ENCODE peak calls at places on chromosomes 16 and 17, in nine cellular contexts. One of them, this sample, is unnamed.

GRCh38 chr16:84501077-84501735 is 3.3 kb downstream of the MEAK7 start:
- DNase-seq in mesendoderm: no peak
- DNase-seq in ACHN: peak; percentile 77
- DNase-seq in cardiac muscle cell: peak; percentile 14
- DNase-seq in NCI-H69: no peak
- DNase-seq in posterior cingulate gyrus: no peak
- DNase-seq in SHP77: no peak
- DNase-seq in hypothalamus: no peak
- DNase-seq in H4: peak; percentile 44
- DNase-seq in this sample: no peak

GRCh38 chr16:12398029-12398735 is 405.5 kb downstream of the CPPED1 start:
- DNase-seq in cardiac muscle cell: peak; percentile 19
- DNase-seq in H4: no peak
- DNase-seq in posterior cingulate gyrus: no peak
- DNase-seq in SHP77: no peak
- DNase-seq in hypothalamus: no peak
- DNase-seq in mesendoderm: no peak
- DNase-seq in ACHN: no peak
- DNase-seq in NCI-H69: peak; percentile 95
- DNase-seq in this sample: peak; percentile 37

GRCh38 chr16:12539185-12539929 is 264.3 kb downstream of the CPPED1 start:
- DNase-seq in NCI-H69: no peak
- DNase-seq in cardiac muscle cell: no peak
- DNase-seq in posterior cingulate gyrus: no peak
- DNase-seq in hypothalamus: no peak
- DNase-seq in mesendoderm: no peak
- DNase-seq in SHP77: no peak
- DNase-seq in ACHN: no peak
- DNase-seq in H4: peak; percentile 50
- DNase-seq in this sample: peak; percentile 29

GRCh38 chr16:72561-73537 is at the start of gene RHBDF1:
- DNase-seq in ACHN: peak; percentile 78
- DNase-seq in SHP77: no peak
- DNase-seq in posterior cingulate gyrus: no peak
- DNase-seq in mesendoderm: peak; percentile 79
- DNase-seq in hypothalamus: no peak
- DNase-seq in NCI-H69: peak; percentile 63
- DNase-seq in H4: no peak
- DNase-seq in cardiac muscle cell: peak; percentile 71
- DNase-seq in this sample: no peak

GRCh38 chr17:75394332-75394918 is 11.1 kb downstream of the GRB2 start:
- DNase-seq in SHP77: no peak
- DNase-seq in mesendoderm: peak; percentile 13
- DNase-seq in NCI-H69: peak; percentile 71
- DNase-seq in posterior cingulate gyrus: no peak
- DNase-seq in ACHN: no peak
- DNase-seq in cardiac muscle cell: no peak
- DNase-seq in hypothalamus: no peak
- DNase-seq in H4: no peak
- DNase-seq in this sample: peak; percentile 69

GRCh38 chr16:57284206-57284951 is at the start of gene PLLP:
- DNase-seq in cardiac muscle cell: peak; percentile 41
- DNase-seq in hypothalamus: no peak
- DNase-seq in NCI-H69: peak; percentile 66
- DNase-seq in mesendoderm: peak; percentile 59
- DNase-seq in H4: no peak
- DNase-seq in posterior cingulate gyrus: no peak
- DNase-seq in SHP77: peak; percentile 27
- DNase-seq in ACHN: peak; percentile 57
- DNase-seq in this sample: peak; percentile 52

GRCh38 chr16:58418601-58419000 is 26.3 kb downstream of the GINS3 start:
- DNase-seq in posterior cingulate gyrus: no peak
- DNase-seq in NCI-H69: no peak
- DNase-seq in H4: peak; percentile 66
- DNase-seq in mesendoderm: no peak
- DNase-seq in SHP77: no peak
- DNase-seq in hypothalamus: no peak
- DNase-seq in ACHN: no peak
- DNase-seq in cardiac muscle cell: peak; percentile 17
- DNase-seq in this sample: no peak

GRCh38 chr17:15912416-15912955 is 32.4 kb upstream of the ADORA2B start:
- DNase-seq in SHP77: no peak
- DNase-seq in mesendoderm: no peak
- DNase-seq in NCI-H69: no peak
- DNase-seq in H4: no peak
- DNase-seq in ACHN: no peak
- DNase-seq in posterior cingulate gyrus: no peak
- DNase-seq in cardiac muscle cell: no peak
- DNase-seq in hypothalamus: no peak
- DNase-seq in this sample: no peak

GRCh38 chr17:79563237-79564013 is 47.4 kb downstream of the RBFOX3 start:
- DNase-seq in hypothalamus: no peak
- DNase-seq in mesendoderm: peak; percentile 17
- DNase-seq in posterior cingulate gyrus: no peak
- DNase-seq in ACHN: no peak
- DNase-seq in SHP77: no peak
- DNase-seq in cardiac muscle cell: peak; percentile 10
- DNase-seq in H4: peak; percentile 37
- DNase-seq in NCI-H69: no peak
- DNase-seq in this sample: no peak

GRCh38 chr16:84520778-84521770 is 16.6 kb upstream of the MEAK7 start:
- DNase-seq in SHP77: peak; percentile 81
- DNase-seq in ACHN: no peak
- DNase-seq in cardiac muscle cell: peak; percentile 9
- DNase-seq in H4: no peak
- DNase-seq in NCI-H69: peak; percentile 96
- DNase-seq in posterior cingulate gyrus: no peak
- DNase-seq in hypothalamus: no peak
- DNase-seq in mesendoderm: no peak
- DNase-seq in this sample: peak; percentile 99

GRCh38 chr16:66107661-66108060 is 258.8 kb upstream of the CDH5 start:
- DNase-seq in SHP77: no peak
- DNase-seq in posterior cingulate gyrus: no peak
- DNase-seq in ACHN: no peak
- DNase-seq in hypothalamus: no peak
- DNase-seq in cardiac muscle cell: peak; percentile 91
- DNase-seq in H4: no peak
- DNase-seq in mesendoderm: no peak
- DNase-seq in NCI-H69: no peak
- DNase-seq in this sample: no peak

GRCh38 chr17:17445925-17446665 is 30.7 kb upstream of the MED9 start:
- DNase-seq in H4: peak; percentile 97
- DNase-seq in ACHN: peak; percentile 88
- DNase-seq in NCI-H69: peak; percentile 72
- DNase-seq in posterior cingulate gyrus: no peak
- DNase-seq in mesendoderm: peak; percentile 77
- DNase-seq in cardiac muscle cell: peak; percentile 83
- DNase-seq in hypothalamus: no peak
- DNase-seq in SHP77: peak; percentile 86
- DNase-seq in this sample: no peak

GRCh38 chr17:7955414-7956042 is 23.5 kb downstream of the CNTROB start:
- DNase-seq in ACHN: no peak
- DNase-seq in posterior cingulate gyrus: no peak
- DNase-seq in SHP77: no peak
- DNase-seq in NCI-H69: no peak
- DNase-seq in cardiac muscle cell: peak; percentile 75
- DNase-seq in hypothalamus: no peak
- DNase-seq in H4: no peak
- DNase-seq in mesendoderm: no peak
- DNase-seq in this sample: no peak

GRCh38 chr16:81036751-81037350 is 1.2 kb downstream of the ATMIN start:
- DNase-seq in ACHN: no peak
- DNase-seq in mesendoderm: no peak
- DNase-seq in hypothalamus: no peak
- DNase-seq in NCI-H69: peak; percentile 12
- DNase-seq in SHP77: no peak
- DNase-seq in posterior cingulate gyrus: no peak
- DNase-seq in H4: no peak
- DNase-seq in cardiac muscle cell: no peak
- DNase-seq in this sample: no peak

GRCh38 chr16:61937646-61938045 is 98.6 kb downstream of the CDH8 start:
- DNase-seq in SHP77: no peak
- DNase-seq in NCI-H69: peak; percentile 53
- DNase-seq in mesendoderm: no peak
- DNase-seq in ACHN: no peak
- DNase-seq in hypothalamus: no peak
- DNase-seq in H4: no peak
- DNase-seq in posterior cingulate gyrus: no peak
- DNase-seq in cardiac muscle cell: no peak
- DNase-seq in this sample: no peak

GRCh38 chr16:81778861-81779539 is at the start of gene PLCG2:
- DNase-seq in cardiac muscle cell: peak; percentile 40
- DNase-seq in SHP77: no peak
- DNase-seq in NCI-H69: peak; percentile 76
- DNase-seq in hypothalamus: no peak
- DNase-seq in H4: peak; percentile 39
- DNase-seq in ACHN: peak; percentile 80
- DNase-seq in posterior cingulate gyrus: no peak
- DNase-seq in mesendoderm: peak; percentile 57
- DNase-seq in this sample: peak; percentile 26

GRCh38 chr16:78695371-78695770 is 595.9 kb downstream of the WWOX start:
- DNase-seq in NCI-H69: no peak
- DNase-seq in posterior cingulate gyrus: no peak
- DNase-seq in SHP77: no peak
- DNase-seq in cardiac muscle cell: no peak
- DNase-seq in hypothalamus: no peak
- DNase-seq in H4: no peak
- DNase-seq in mesendoderm: no peak
- DNase-seq in ACHN: no peak
- DNase-seq in this sample: peak; percentile 67

GRCh38 chr17:77212833-77213777 is 72.3 kb downstream of the SEC14L1 start:
- DNase-seq in ACHN: no peak
- DNase-seq in NCI-H69: no peak
- DNase-seq in hypothalamus: no peak
- DNase-seq in SHP77: no peak
- DNase-seq in H4: no peak
- DNase-seq in cardiac muscle cell: no peak
- DNase-seq in mesendoderm: no peak
- DNase-seq in posterior cingulate gyrus: no peak
- DNase-seq in this sample: no peak

GRCh38 chr16:30904114-30904780 is 7.8 kb downstream of the CTF1 start:
- DNase-seq in NCI-H69: no peak
- DNase-seq in cardiac muscle cell: no peak
- DNase-seq in H4: no peak
- DNase-seq in posterior cingulate gyrus: no peak
- DNase-seq in hypothalamus: no peak
- DNase-seq in ACHN: no peak
- DNase-seq in mesendoderm: no peak
- DNase-seq in SHP77: no peak
- DNase-seq in this sample: no peak

GRCh38 chr17:77325826-77326581 is 185.2 kb downstream of the SEC14L1 start:
- DNase-seq in cardiac muscle cell: no peak
- DNase-seq in H4: no peak
- DNase-seq in hypothalamus: no peak
- DNase-seq in SHP77: no peak
- DNase-seq in NCI-H69: no peak
- DNase-seq in mesendoderm: no peak
- DNase-seq in posterior cingulate gyrus: no peak
- DNase-seq in ACHN: no peak
- DNase-seq in this sample: no peak

GRCh38 chr16:20906225-20906870 is 5.8 kb downstream of the LYRM1 start:
- DNase-seq in posterior cingulate gyrus: no peak
- DNase-seq in NCI-H69: no peak
- DNase-seq in SHP77: no peak
- DNase-seq in ACHN: peak; percentile 88
- DNase-seq in H4: peak; percentile 31
- DNase-seq in hypothalamus: no peak
- DNase-seq in cardiac muscle cell: peak; percentile 94
- DNase-seq in mesendoderm: no peak
- DNase-seq in this sample: no peak

GRCh38 chr17:67922503-67922902 is 73.8 kb downstream of the C17orf58 start:
- DNase-seq in NCI-H69: no peak
- DNase-seq in mesendoderm: no peak
- DNase-seq in ACHN: no peak
- DNase-seq in SHP77: no peak
- DNase-seq in H4: no peak
- DNase-seq in cardiac muscle cell: no peak
- DNase-seq in hypothalamus: no peak
- DNase-seq in posterior cingulate gyrus: no peak
- DNase-seq in this sample: no peak

GRCh38 chr17:71821512-71821911 is 299.3 kb upstream of the SOX9 start:
- DNase-seq in posterior cingulate gyrus: no peak
- DNase-seq in hypothalamus: no peak
- DNase-seq in H4: peak; percentile 83
- DNase-seq in mesendoderm: no peak
- DNase-seq in cardiac muscle cell: no peak
- DNase-seq in SHP77: no peak
- DNase-seq in NCI-H69: no peak
- DNase-seq in ACHN: no peak
- DNase-seq in this sample: no peak

GRCh38 chr16:84617068-84617630 is 729 bp downstream of the COTL1 start:
- DNase-seq in SHP77: no peak
- DNase-seq in mesendoderm: no peak
- DNase-seq in H4: no peak
- DNase-seq in posterior cingulate gyrus: no peak
- DNase-seq in cardiac muscle cell: no peak
- DNase-seq in ACHN: peak; percentile 33
- DNase-seq in NCI-H69: peak; percentile 54
- DNase-seq in hypothalamus: no peak
- DNase-seq in this sample: peak; percentile 25

GRCh38 chr16:11614587-11615175 is 28.0 kb upstream of the LITAF start:
- DNase-seq in mesendoderm: no peak
- DNase-seq in hypothalamus: no peak
- DNase-seq in SHP77: no peak
- DNase-seq in cardiac muscle cell: no peak
- DNase-seq in ACHN: no peak
- DNase-seq in NCI-H69: no peak
- DNase-seq in posterior cingulate gyrus: no peak
- DNase-seq in H4: no peak
- DNase-seq in this sample: no peak

GRCh38 chr17:83190601-83191387 is 111.4 kb downstream of the METRNL start:
- DNase-seq in mesendoderm: no peak
- DNase-seq in NCI-H69: no peak
- DNase-seq in H4: no peak
- DNase-seq in cardiac muscle cell: no peak
- DNase-seq in ACHN: no peak
- DNase-seq in posterior cingulate gyrus: no peak
- DNase-seq in SHP77: no peak
- DNase-seq in hypothalamus: no peak
- DNase-seq in this sample: no peak

GRCh38 chr16:1141201-1141600 is 11.7 kb upstream of the CACNA1H start:
- DNase-seq in posterior cingulate gyrus: no peak
- DNase-seq in SHP77: no peak
- DNase-seq in H4: no peak
- DNase-seq in cardiac muscle cell: no peak
- DNase-seq in ACHN: no peak
- DNase-seq in NCI-H69: no peak
- DNase-seq in hypothalamus: no peak
- DNase-seq in mesendoderm: no peak
- DNase-seq in this sample: no peak

GRCh38 chr16:73886378-73886777 is 410.2 kb upstream of the PSMD7 start:
- DNase-seq in hypothalamus: no peak
- DNase-seq in H4: no peak
- DNase-seq in ACHN: no peak
- DNase-seq in SHP77: no peak
- DNase-seq in mesendoderm: no peak
- DNase-seq in cardiac muscle cell: no peak
- DNase-seq in NCI-H69: no peak
- DNase-seq in posterior cingulate gyrus: no peak
- DNase-seq in this sample: no peak

GRCh38 chr17:9911089-9911488 is 6.0 kb upstream of the RCVRN start:
- DNase-seq in cardiac muscle cell: no peak
- DNase-seq in hypothalamus: no peak
- DNase-seq in ACHN: no peak
- DNase-seq in SHP77: no peak
- DNase-seq in H4: no peak
- DNase-seq in mesendoderm: no peak
- DNase-seq in posterior cingulate gyrus: no peak
- DNase-seq in NCI-H69: no peak
- DNase-seq in this sample: no peak

GRCh38 chr17:17744116-17744515 is 62.9 kb downstream of the RAI1 start:
- DNase-seq in posterior cingulate gyrus: no peak
- DNase-seq in NCI-H69: no peak
- DNase-seq in cardiac muscle cell: no peak
- DNase-seq in SHP77: no peak
- DNase-seq in ACHN: no peak
- DNase-seq in mesendoderm: no peak
- DNase-seq in hypothalamus: no peak
- DNase-seq in H4: no peak
- DNase-seq in this sample: no peak

GRCh38 chr17:68378202-68379149 is 78.8 kb downstream of the WIPI1 start:
- DNase-seq in cardiac muscle cell: peak; percentile 96
- DNase-seq in posterior cingulate gyrus: peak; percentile 34
- DNase-seq in ACHN: no peak
- DNase-seq in H4: peak; percentile 94
- DNase-seq in mesendoderm: peak; percentile 94
- DNase-seq in NCI-H69: peak; percentile 88
- DNase-seq in hypothalamus: peak; percentile 28
- DNase-seq in SHP77: no peak
- DNase-seq in this sample: peak; percentile 81

This sample was measured in NCI-H2171 treated with DMSO at 0.1 percent for 48 hours.